ENCODE peak calls at places on chromosomes 2 and 18, in four cellular contexts. X, K, F and U are unnamed samples.

GRCh38 chr2:81589406-81589805 is 1284.9 kb upstream of the LRRTM1 start:
- DNase-seq in K (no peak), X (no peak), F (no peak), U (no peak)

GRCh38 chr2:47629501-47630460 is 153.2 kb upstream of the MSH6 start:
- DNase-seq in F (no peak), X (no peak), K (no peak), U (no peak)

GRCh38 chr2:234161932-234162331 is 111.4 kb downstream of the SPP2 start:
- DNase-seq in X (no peak), F (no peak), K (no peak), U (no peak)

GRCh38 chr2:240086563-240086962 is 33.2 kb upstream of the OR6B3 start:
- DNase-seq in X (no peak), K (no peak), F (no peak), U (no peak)

GRCh38 chr2:1925928-1926327 is 181.6 kb upstream of the PXDN start:
- DNase-seq in X (no peak), F (no peak), K (no peak), U (no peak)

GRCh38 chr2:106193491-106193976 is 567 bp downstream of the UXS1 start:
- DNase-seq in K (peak), F (peak), X (peak), U (no peak)

GRCh38 chr18:58051765-58052460 is 7.9 kb downstream of the NEDD4L start:
- DNase-seq in X (no peak), K (no peak), F (no peak), U (no peak)

GRCh38 chr2:187075106-187076070 is 226.4 kb upstream of the ZSWIM2 start:
- DNase-seq in X (no peak), F (no peak), K (no peak), U (no peak)

GRCh38 chr2:42906557-42907380 is 114.4 kb upstream of the HAAO start:
- DNase-seq in X (peak), F (peak), K (no peak), U (no peak)

GRCh38 chr2:44100351-44100750 is 68.3 kb upstream of the PPM1B start:
- DNase-seq in F (no peak), K (peak), X (no peak), U (no peak)

GRCh38 chr2:216571909-216572513 is 61.2 kb upstream of the IGFBP2 start:
- DNase-seq in K (peak), X (no peak), F (no peak), U (no peak)

GRCh38 chr2:31319391-31320175 is 85.6 kb downstream of the EHD3 start:
- DNase-seq in F (no peak), X (no peak), K (no peak), U (peak)

GRCh38 chr2:181348091-181348837 is 108.9 kb upstream of the ITGA4 start:
- DNase-seq in K (no peak), X (no peak), F (no peak), U (peak)

GRCh38 chr2:42053791-42054656 is 6.2 kb downstream of the PKDCC start:
- DNase-seq in K (peak), X (no peak), F (no peak), U (no peak)

GRCh38 chr2:58428553-58429284 is 187.6 kb upstream of the FANCL start:
- DNase-seq in K (no peak), F (peak), X (no peak), U (no peak)

GRCh38 chr2:8086796-8087479 is 594.9 kb upstream of the ID2 start:
- DNase-seq in K (no peak), X (no peak), F (no peak), U (no peak)

GRCh38 chr2:128421861-128422311 is 103.2 kb upstream of the HS6ST1 start:
- DNase-seq in X (no peak), K (no peak), F (no peak), U (no peak)

GRCh38 chr2:70679244-70679643 is 88.8 kb downstream of the ADD2 start:
- DNase-seq in X (no peak), F (no peak), K (no peak), U (no peak)

GRCh38 chr18:78507217-78507616 is 472.4 kb upstream of the SALL3 start:
- DNase-seq in K (no peak), X (no peak), F (no peak), U (no peak)

GRCh38 chr18:78407456-78407823 is 572.2 kb upstream of the SALL3 start:
- DNase-seq in F (no peak), X (no peak), K (no peak), U (no peak)

GRCh38 chr2:237689569-237690131 is 62.3 kb downstream of the LRRFIP1 start:
- DNase-seq in F (no peak), X (no peak), K (no peak), U (no peak)

GRCh38 chr2:64939332-64939917 is 49.8 kb upstream of the SLC1A4 start:
- DNase-seq in F (no peak), X (no peak), K (no peak), U (peak)

GRCh38 chr2:50118951-50119702 is 912.8 kb downstream of the NRXN1 start:
- DNase-seq in F (no peak), X (no peak), K (no peak), U (no peak)

GRCh38 chr2:48448274-48449061 is 81.5 kb upstream of the STON1 start:
- DNase-seq in X (no peak), K (peak), F (no peak), U (peak)

GRCh38 chr2:216866515-216867095 is 6.7 kb upstream of the TNP1 start:
- DNase-seq in K (no peak), F (no peak), X (no peak), U (no peak)

GRCh38 chr2:204027105-204027504 is 90.5 kb downstream of the ICOS start:
- DNase-seq in F (no peak), K (no peak), X (no peak), U (no peak)

GRCh38 chr2:240629419-240629967 is 4.2 kb downstream of the GPR35 start:
- DNase-seq in F (no peak), X (no peak), K (no peak), U (no peak)

GRCh38 chr2:79611448-79612016 is 98.7 kb downstream of the CTNNA2 start:
- DNase-seq in K (no peak), F (no peak), X (no peak), U (no peak)

GRCh38 chr2:76940559-76940958 is 581.6 kb downstream of the LRRTM4 start:
- DNase-seq in X (no peak), F (no peak), K (no peak), U (no peak)

GRCh38 chr18:69956037-69956436 is 8.4 kb upstream of the CD226 start:
- DNase-seq in F (no peak), X (no peak), K (no peak), U (no peak)

GRCh38 chr2:222320441-222321395 is 21.9 kb upstream of the PAX3 start:
- DNase-seq in X (no peak), K (no peak), F (no peak), U (no peak)

GRCh38 chr18:57833441-57834101 is 30.5 kb upstream of the ATP8B1 start:
- DNase-seq in X (peak), K (peak), F (no peak), U (peak)

GRCh38 chr2:231172020-231172419 is 26.4 kb upstream of the ARMC9 start:
- DNase-seq in X (no peak), K (no peak), F (no peak), U (no peak)

DNA sequence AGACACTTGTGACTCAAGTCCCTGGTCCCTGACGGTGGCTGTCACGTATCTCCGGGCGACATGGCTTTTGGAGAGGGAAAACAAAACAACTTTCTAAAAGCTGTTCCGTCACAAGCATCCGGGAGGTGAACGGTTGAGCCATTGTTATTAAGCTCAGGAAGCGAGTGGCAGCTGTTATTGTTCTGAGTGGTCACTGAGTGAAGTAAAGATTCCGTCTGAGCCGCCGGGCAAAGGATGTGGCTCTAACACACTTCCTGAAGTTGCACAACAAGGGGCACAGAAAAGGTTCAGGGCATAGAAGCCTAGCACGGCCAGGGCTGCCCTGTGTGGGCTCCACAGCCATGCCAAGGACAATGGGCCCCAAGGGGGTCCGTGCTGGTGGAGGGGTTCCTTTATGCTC is 24.3 kb downstream of the INPP5D start:
- DNase-seq in K (no peak), X (no peak), F (no peak), U (peak)
- TF ChIP-seq TARDBP in K (no peak), X (no peak), F (no peak), U (no peak)

GRCh38 chr18:48814490-48815181 is 136.1 kb downstream of the SMAD7 start:
- DNase-seq in F (no peak), K (no peak), X (no peak), U (no peak)

GRCh38 chr18:48815581-48816324 is 135.0 kb downstream of the SMAD7 start:
- DNase-seq in F (no peak), K (no peak), X (no peak), U (no peak)

GRCh38 chr18:48815182-48815520 is 135.6 kb downstream of the SMAD7 start:
- DNase-seq in F (no peak), X (no peak), K (no peak), U (no peak)

GRCh38 chr18:48811401-48811800 is 139.4 kb downstream of the SMAD7 start:
- DNase-seq in X (no peak), K (no peak), F (no peak), U (no peak)

DNA sequence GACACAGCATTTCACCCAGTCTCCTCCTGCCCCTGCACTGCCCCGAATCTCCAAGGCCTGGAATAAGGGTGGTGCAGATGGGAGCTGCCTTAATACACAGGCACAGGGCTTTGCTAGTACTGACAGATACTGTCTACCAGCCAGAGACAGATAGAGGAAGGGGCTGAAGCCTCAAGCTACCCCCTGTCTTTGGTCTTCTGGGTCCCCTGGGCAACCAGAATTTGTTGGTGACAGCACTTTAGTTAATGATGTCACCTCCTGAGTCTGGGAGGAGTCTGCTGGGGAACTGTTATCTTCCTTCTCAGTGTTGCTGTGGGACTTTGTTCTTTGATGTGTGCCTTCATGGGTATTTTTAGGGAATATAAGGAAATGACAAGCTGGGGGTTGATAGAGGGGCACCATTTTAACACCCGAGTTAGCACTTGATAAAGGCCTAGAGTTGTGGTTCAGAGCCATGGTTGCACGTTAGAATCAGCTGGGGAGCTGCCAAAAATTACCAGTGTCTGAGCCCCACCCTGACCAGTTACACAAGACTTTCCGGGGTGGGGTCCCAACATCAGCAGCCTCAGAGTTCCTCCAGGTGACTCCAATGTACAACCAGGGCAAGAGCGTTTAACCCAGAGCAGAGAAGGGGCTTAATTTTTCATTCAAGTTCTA is 136.8 kb downstream of the SMAD7 start:
- DNase-seq in F (no peak), K (no peak), X (peak), U (no peak)
- TF ChIP-seq TARDBP in F (no peak), K (no peak), X (no peak), U (no peak)

DNA sequence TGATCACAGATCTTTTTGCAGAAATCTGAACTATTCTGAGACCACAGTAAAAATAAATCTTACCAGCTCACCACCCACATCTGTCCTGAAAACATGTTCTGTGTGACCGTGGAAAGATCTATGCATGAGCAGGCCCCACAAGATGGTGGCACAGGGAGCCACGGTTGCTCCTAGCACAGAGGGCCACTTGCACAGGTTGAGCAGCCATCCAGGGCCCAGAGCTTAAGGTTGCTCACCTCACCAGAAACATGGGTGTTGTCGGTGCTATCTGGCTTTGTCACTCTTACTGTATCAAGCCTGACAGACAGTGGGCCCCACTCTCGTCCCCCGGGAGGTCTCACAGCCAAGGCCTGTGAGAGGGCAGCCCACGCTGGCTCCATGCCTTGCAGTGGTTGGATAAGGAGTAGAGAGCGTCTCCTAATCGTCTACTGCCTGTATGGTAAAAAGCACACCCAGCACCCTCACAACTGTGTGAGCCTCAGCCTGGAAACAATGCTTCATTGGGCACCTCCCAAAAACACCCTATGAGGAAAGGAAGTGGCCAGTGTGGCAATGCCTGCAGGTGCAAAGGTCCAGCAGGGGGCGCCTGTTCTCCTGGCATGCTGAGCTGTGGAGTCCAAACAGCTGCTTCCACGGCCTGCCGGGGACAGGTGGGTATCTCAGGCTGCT is 19.6 kb downstream of the TUBB6 start:
- DNase-seq in F (peak), K (peak), X (peak), U (no peak)
- TF ChIP-seq TARDBP in F (no peak), K (no peak), X (no peak), U (no peak)

GRCh38 chr18:48038636-48039035 is 108.2 kb upstream of the SMAD2 start:
- DNase-seq in K (no peak), F (no peak), X (no peak), U (no peak)

GRCh38 chr18:48042431-48042830 is 112.0 kb upstream of the SMAD2 start:
- DNase-seq in F (no peak), K (no peak), X (no peak), U (no peak)

GRCh38 chr18:48037481-48038271 is 107.2 kb upstream of the SMAD2 start:
- DNase-seq in X (no peak), F (no peak), K (no peak), U (no peak)

GRCh38 chr18:48040457-48041110 is 110.1 kb upstream of the SMAD2 start:
- DNase-seq in K (no peak), X (no peak), F (no peak), U (no peak)

DNA sequence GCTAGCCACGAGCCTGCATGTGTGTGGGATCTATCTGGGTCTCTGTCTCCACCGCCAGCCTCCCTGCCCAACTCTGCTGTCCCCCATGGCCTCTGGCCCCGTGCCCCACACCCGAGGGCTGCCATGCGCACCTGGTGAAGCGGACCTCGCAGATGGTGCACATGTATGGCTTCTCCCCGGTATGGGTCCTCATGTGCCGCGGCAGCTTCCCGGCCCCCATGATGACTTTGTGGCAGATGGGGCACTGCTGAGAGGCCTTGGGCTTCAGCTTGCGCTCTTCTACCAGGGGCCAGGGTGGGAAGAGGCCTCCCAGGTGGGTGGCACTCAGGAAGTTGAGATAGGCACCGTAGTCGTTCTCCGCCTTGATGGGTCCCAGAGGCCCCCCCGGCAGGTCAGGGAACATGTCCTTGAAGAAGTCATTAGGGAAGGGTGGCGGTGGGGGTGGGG is 109.3 kb upstream of the SMAD2 start:
- DNase-seq in F (no peak), X (no peak), K (no peak), U (no peak)
- TF ChIP-seq TARDBP in F (no peak), X (no peak), K (no peak), U (no peak)